ENCODE peak calls at places on chromosome 2, in eight cellular contexts. X is tibial artery, M is K562, H is A549, T is NB4, K is astrocyte of the spinal cord, C is upper lobe of left lung, J is kidney epithelial cell. Z is an unnamed sample.

GRCh38 chr2:207813221-207813916 is 43.7 kb upstream of the FZD5 start:
- DNase-seq in X (no peak), M (no peak), H (no peak), T (no peak), K (no peak), C (no peak), J (no peak), Z (no peak)

GRCh38 chr2:36356990-36357505 is 1.5 kb downstream of the CRIM1 start:
- DNase-seq in X (no peak), M (no peak), H (no peak), T (peak), K (no peak), C (no peak), J (no peak), Z (no peak)

GRCh38 chr2:196183172-196183473 is 11.7 kb upstream of the STK17B start:
- DNase-seq in X (no peak), M (no peak), H (no peak), T (no peak), K (no peak), C (no peak), J (no peak), Z (no peak)

GRCh38 chr2:109148347-109148746 is 19.3 kb downstream of the SH3RF3 start:
- DNase-seq in X (no peak), M (no peak), H (no peak), T (peak), K (no peak), C (no peak), J (no peak), Z (no peak)

GRCh38 chr2:31088516-31089195 is 49.6 kb downstream of the GALNT14 start:
- DNase-seq in X (no peak), M (no peak), H (no peak), T (no peak), K (no peak), C (no peak), J (no peak), Z (no peak)

GRCh38 chr2:231932985-231933915 is 7.1 kb upstream of the NPPC start:
- DNase-seq in X (no peak), M (no peak), H (no peak), T (no peak), K (no peak), C (no peak), J (no peak), Z (no peak)

GRCh38 chr2:196618661-196619060 is 20.9 kb upstream of the CCDC150 start:
- DNase-seq in X (no peak), M (no peak), H (no peak), T (no peak), K (no peak), C (no peak), J (no peak), Z (no peak)

GRCh38 chr2:39216495-39217191 is 27.1 kb downstream of the CDKL4 start:
- DNase-seq in X (no peak), M (no peak), H (no peak), T (peak), K (no peak), C (no peak), J (no peak), Z (no peak)

GRCh38 chr2:125745514-125745913 is 910.4 kb upstream of the GYPC start:
- DNase-seq in X (no peak), M (peak), H (peak), T (peak), K (no peak), C (no peak), J (no peak), Z (no peak)

GRCh38 chr2:117834992-117835391 is 20.5 kb downstream of the DDX18 start:
- DNase-seq in X (no peak), M (no peak), H (no peak), T (no peak), K (no peak), C (peak), J (no peak), Z (no peak)

GRCh38 chr2:143792602-143793001 is 663.4 kb downstream of the ARHGAP15 start:
- DNase-seq in X (no peak), M (no peak), H (no peak), T (no peak), K (no peak), C (no peak), J (no peak), Z (no peak)
- TF ChIP-seq CTCF in X (no peak), M (no peak), H (no peak), T (no peak), K (no peak), C (no peak), J (no peak), Z (no peak)

DNA sequence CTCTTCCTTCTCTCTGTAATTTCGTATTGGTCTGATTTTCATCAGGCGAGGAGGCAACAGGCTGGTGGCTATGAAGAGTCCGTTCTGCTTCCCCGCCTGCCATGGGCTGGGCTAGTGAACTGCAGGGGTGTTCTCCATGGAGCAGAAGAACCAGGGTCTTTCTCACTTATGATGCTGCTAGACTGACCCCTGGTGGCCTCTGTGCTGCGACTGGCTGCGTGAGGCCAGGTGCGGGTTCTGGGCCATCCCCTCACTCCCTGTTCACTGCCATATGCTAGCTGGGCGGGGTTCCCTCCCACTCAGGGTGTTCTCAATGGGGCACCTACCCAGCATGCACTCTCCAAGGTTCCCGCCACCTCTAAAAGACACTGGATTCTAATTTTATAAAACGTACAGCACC is 35.0 kb downstream of the ZAP70 start:
- DNase-seq in X (no peak), M (peak), H (peak), T (peak), K (no peak), C (no peak), J (no peak), Z (no peak)
- TF ChIP-seq CTCF in X (no peak), M (peak), H (peak), T (peak), K (peak), C (peak), J (peak), Z (peak)

DNA sequence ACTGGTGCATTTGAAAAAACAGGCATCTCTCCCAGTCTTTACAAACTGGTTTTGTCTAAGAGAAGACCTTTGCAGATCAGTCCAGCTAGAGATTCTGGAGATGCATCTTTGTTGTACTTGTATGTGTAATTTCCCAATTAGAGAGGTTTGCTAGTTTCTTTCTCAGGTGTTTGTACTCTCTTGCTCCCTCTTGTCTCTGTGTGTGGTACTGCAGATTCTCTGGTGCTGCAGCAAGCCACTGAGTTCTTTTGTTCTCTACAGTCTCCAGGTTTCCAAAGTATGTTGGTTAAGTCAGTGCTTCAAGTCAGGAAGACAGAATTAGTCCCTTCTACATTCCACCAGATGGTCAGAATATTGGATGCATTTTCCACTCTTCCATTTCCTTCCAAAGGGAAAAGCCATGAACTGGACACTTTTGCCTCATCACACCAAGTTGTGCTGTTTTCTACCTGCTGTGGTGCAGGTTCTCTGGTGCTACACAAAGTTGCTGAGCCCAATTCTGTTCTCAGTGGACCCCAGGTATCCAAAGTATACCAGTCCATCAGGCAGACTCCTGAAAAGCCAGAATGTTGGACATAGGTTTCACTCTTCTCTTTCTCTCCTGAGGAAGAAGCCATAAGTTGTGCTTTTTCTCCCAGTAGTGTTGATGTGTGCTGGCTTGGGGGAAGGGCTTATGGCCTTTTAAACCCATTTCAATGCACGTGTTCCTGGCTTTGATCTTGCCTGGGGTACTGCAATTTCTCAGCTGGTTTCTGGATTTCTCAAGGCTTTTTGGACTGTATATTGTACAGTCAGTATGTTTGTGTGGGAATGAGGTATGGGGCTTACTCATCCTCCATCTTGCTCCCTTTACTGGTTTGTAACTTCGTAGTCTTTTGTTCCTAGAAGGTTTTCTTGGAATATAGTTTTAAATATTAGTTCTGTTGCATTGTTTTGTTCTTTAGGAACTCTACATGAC is 29.8 kb downstream of the EPC2 start:
- DNase-seq in X (no peak), M (peak), H (peak), T (peak), K (no peak), C (no peak), J (no peak), Z (no peak)
- TF ChIP-seq CTCF in X (no peak), M (peak), H (peak), T (peak), K (peak), C (peak), J (peak), Z (peak)

GRCh38 chr2:102273619-102274211 is 37.6 kb upstream of the IL1RL1 start:
- DNase-seq in X (no peak), M (no peak), H (peak), T (no peak), K (peak), C (no peak), J (no peak), Z (no peak)
- TF ChIP-seq CTCF in X (no peak), M (no peak), H (no peak), T (no peak), K (no peak), C (no peak), J (no peak), Z (no peak)

GRCh38 chr2:85732467-85733120 is 21.2 kb upstream of the ATOH8 start:
- DNase-seq in X (peak), M (no peak), H (no peak), T (no peak), K (no peak), C (no peak), J (no peak), Z (no peak)
- TF ChIP-seq CTCF in X (no peak), M (no peak), H (no peak), T (no peak), K (no peak), C (no peak), J (no peak), Z (no peak)

GRCh38 chr2:239193925-239194687 is 206.7 kb downstream of the HDAC4 start:
- DNase-seq in X (peak), M (no peak), H (peak), T (no peak), K (no peak), C (peak), J (no peak), Z (no peak)
- TF ChIP-seq CTCF in X (no peak), M (no peak), H (peak), T (peak), K (peak), C (no peak), J (no peak), Z (peak)

GRCh38 chr2:241501099-241501541 is 7.3 kb downstream of the STK25 start:
- DNase-seq in X (no peak), M (no peak), H (no peak), T (no peak), K (no peak), C (peak), J (no peak), Z (no peak)
- TF ChIP-seq CTCF in X (no peak), M (no peak), H (no peak), T (no peak), K (no peak), C (no peak), J (no peak), Z (no peak)

DNA sequence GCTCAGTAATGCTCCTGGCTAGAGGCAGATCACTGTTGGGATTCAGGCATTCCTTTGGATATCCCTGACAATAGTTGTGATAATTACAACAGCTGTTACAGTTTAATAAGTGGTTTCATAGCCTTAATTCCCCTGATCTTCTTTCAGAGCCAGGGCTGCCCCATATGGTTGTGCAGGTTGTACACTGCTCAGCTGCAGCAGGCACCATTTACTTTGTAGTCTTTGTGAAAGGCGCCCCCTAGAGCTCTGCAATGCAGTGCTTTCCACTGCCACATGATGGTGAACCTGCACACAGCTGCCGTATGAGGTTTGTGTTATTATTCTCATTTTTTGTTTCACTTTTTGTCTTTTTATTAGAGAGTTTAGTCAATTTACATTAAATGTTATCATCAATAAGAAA is 239.1 kb downstream of the KCNS3 start:
- DNase-seq in X (no peak), M (no peak), H (peak), T (peak), K (peak), C (no peak), J (no peak), Z (no peak)
- TF ChIP-seq CTCF in X (peak), M (peak), H (peak), T (peak), K (peak), C (peak), J (peak), Z (peak)

DNA sequence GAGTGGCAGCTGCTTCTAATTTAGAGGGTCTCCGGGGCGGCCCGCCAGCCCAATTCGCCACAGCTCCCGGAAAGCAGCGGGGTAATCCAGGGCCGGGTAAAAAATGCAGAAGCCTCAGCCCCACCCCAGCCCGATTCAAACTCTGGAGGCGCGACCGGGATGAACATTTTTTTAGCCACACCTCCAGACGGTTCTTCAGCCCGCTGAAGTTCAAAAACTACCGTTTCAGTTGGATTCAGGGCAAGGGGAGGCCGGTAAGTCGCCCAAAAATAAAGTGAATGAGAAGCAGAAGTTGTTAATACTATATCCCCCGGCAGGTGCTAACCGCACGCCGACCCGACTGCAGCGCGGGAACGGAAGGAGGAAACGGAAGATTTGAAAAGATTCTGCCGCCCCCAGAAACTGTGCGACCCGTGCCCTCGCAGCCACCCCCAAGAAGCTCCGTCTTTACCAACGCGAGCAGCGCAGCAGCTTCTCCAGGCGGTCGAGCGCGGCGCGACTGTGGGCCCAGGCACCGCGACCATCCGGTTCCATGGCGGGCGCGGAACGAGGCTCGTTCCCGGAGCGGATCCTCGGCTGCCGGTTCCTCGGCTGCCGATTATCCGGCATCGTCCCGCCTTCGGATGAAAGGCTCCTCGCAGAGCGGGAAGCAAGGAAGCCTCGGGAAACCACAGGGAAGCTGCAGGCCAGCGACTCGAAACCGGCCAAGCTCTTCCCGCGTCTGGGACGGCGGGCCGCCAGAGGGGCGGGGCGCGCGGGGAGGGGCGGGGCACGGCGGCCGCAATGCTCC is at the start of gene BARD1:
- DNase-seq in X (peak), M (peak), H (peak), T (peak), K (peak), C (peak), J (no peak), Z (no peak)
- TF ChIP-seq CTCF in X (no peak), M (no peak), H (no peak), T (no peak), K (no peak), C (no peak), J (no peak), Z (no peak)

GRCh38 chr2:238133499-238134392 is 4.7 kb upstream of the KLHL30 start:
- DNase-seq in X (no peak), M (no peak), H (no peak), T (no peak), K (no peak), C (no peak), J (no peak), Z (no peak)
- TF ChIP-seq CTCF in X (no peak), M (peak), H (no peak), T (no peak), K (no peak), C (no peak), J (no peak), Z (no peak)